ENCODE peak calls at places on chromosomes 5 and 9, in eight cellular contexts. One of them, this sample, is unnamed.

GRCh38 chr9:89471390-89471789 is 26.5 kb downstream of the SEMA4D start:
- DNase-seq in small intestine: no peak
- DNase-seq in IMR-90: no peak
- DNase-seq in heart right ventricle: no peak
- DNase-seq in dorsolateral prefrontal cortex: no peak
- DNase-seq in thyroid gland: no peak
- DNase-seq in neuronal stem cell: no peak
- DNase-seq in adrenal gland: no peak
- DNase-seq in this sample: no peak

GRCh38 chr5:170603578-170604565 is 100.1 kb downstream of the KCNIP1 start:
- DNase-seq in small intestine: peak
- DNase-seq in IMR-90: peak
- DNase-seq in heart right ventricle: peak
- DNase-seq in dorsolateral prefrontal cortex: no peak
- DNase-seq in thyroid gland: peak
- DNase-seq in neuronal stem cell: peak
- DNase-seq in adrenal gland: peak
- DNase-seq in this sample: peak

GRCh38 chr5:108430931-108431608 is 49.2 kb upstream of the FBXL17 start:
- DNase-seq in small intestine: no peak
- DNase-seq in IMR-90: peak
- DNase-seq in heart right ventricle: no peak
- DNase-seq in dorsolateral prefrontal cortex: no peak
- DNase-seq in thyroid gland: no peak
- DNase-seq in neuronal stem cell: no peak
- DNase-seq in adrenal gland: no peak
- DNase-seq in this sample: no peak

GRCh38 chr9:97109194-97109811 is 70.4 kb upstream of the CTSV start:
- DNase-seq in small intestine: peak
- DNase-seq in IMR-90: peak
- DNase-seq in heart right ventricle: peak
- DNase-seq in dorsolateral prefrontal cortex: no peak
- DNase-seq in thyroid gland: peak
- DNase-seq in neuronal stem cell: peak
- DNase-seq in adrenal gland: peak
- DNase-seq in this sample: peak

GRCh38 chr5:61910771-61911170 is 395.2 kb upstream of the KIF2A start:
- DNase-seq in small intestine: no peak
- DNase-seq in IMR-90: no peak
- DNase-seq in heart right ventricle: no peak
- DNase-seq in dorsolateral prefrontal cortex: no peak
- DNase-seq in thyroid gland: no peak
- DNase-seq in neuronal stem cell: no peak
- DNase-seq in adrenal gland: no peak
- DNase-seq in this sample: no peak

GRCh38 chr9:78074385-78075291 is 43.0 kb upstream of the GNAQ start:
- DNase-seq in small intestine: peak
- DNase-seq in IMR-90: no peak
- DNase-seq in heart right ventricle: no peak
- DNase-seq in dorsolateral prefrontal cortex: no peak
- DNase-seq in thyroid gland: no peak
- DNase-seq in neuronal stem cell: no peak
- DNase-seq in adrenal gland: no peak
- DNase-seq in this sample: no peak

GRCh38 chr9:28443461-28443860 is 870.2 kb upstream of the C9orf72 start:
- DNase-seq in small intestine: no peak
- DNase-seq in IMR-90: no peak
- DNase-seq in heart right ventricle: no peak
- DNase-seq in dorsolateral prefrontal cortex: no peak
- DNase-seq in thyroid gland: no peak
- DNase-seq in neuronal stem cell: no peak
- DNase-seq in adrenal gland: no peak
- DNase-seq in this sample: no peak

GRCh38 chr9:37951671-37952579 is 48.0 kb upstream of the SLC25A51 start:
- DNase-seq in small intestine: no peak
- DNase-seq in IMR-90: no peak
- DNase-seq in heart right ventricle: no peak
- DNase-seq in dorsolateral prefrontal cortex: no peak
- DNase-seq in thyroid gland: no peak
- DNase-seq in neuronal stem cell: no peak
- DNase-seq in adrenal gland: peak
- DNase-seq in this sample: no peak

GRCh38 chr9:131651599-131651998 is 88.3 kb downstream of the RAPGEF1 start:
- DNase-seq in small intestine: no peak
- DNase-seq in IMR-90: peak
- DNase-seq in heart right ventricle: no peak
- DNase-seq in dorsolateral prefrontal cortex: no peak
- DNase-seq in thyroid gland: no peak
- DNase-seq in neuronal stem cell: no peak
- DNase-seq in adrenal gland: no peak
- DNase-seq in this sample: no peak

GRCh38 chr9:111597852-111598729 is 1.4 kb downstream of the PTGR1 start:
- DNase-seq in small intestine: peak
- DNase-seq in IMR-90: peak
- DNase-seq in heart right ventricle: peak
- DNase-seq in dorsolateral prefrontal cortex: peak
- DNase-seq in thyroid gland: peak
- DNase-seq in neuronal stem cell: peak
- DNase-seq in adrenal gland: peak
- DNase-seq in this sample: peak

GRCh38 chr5:148374693-148375360 is 8.9 kb upstream of the FBXO38 start:
- DNase-seq in small intestine: peak
- DNase-seq in IMR-90: peak
- DNase-seq in heart right ventricle: no peak
- DNase-seq in dorsolateral prefrontal cortex: no peak
- DNase-seq in thyroid gland: peak
- DNase-seq in neuronal stem cell: peak
- DNase-seq in adrenal gland: peak
- DNase-seq in this sample: peak

GRCh38 chr9:124282442-124283231 is 24.9 kb downstream of the NEK6 start:
- DNase-seq in small intestine: peak
- DNase-seq in IMR-90: peak
- DNase-seq in heart right ventricle: peak
- DNase-seq in dorsolateral prefrontal cortex: no peak
- DNase-seq in thyroid gland: peak
- DNase-seq in neuronal stem cell: no peak
- DNase-seq in adrenal gland: peak
- DNase-seq in this sample: peak

GRCh38 chr9:92671323-92671722 is 1.4 kb upstream of the IPPK start:
- DNase-seq in small intestine: no peak
- DNase-seq in IMR-90: peak
- DNase-seq in heart right ventricle: no peak
- DNase-seq in dorsolateral prefrontal cortex: no peak
- DNase-seq in thyroid gland: peak
- DNase-seq in neuronal stem cell: no peak
- DNase-seq in adrenal gland: peak
- DNase-seq in this sample: peak

GRCh38 chr9:105138306-105138801 is 106.1 kb upstream of the SLC44A1 start:
- DNase-seq in small intestine: no peak
- DNase-seq in IMR-90: no peak
- DNase-seq in heart right ventricle: peak
- DNase-seq in dorsolateral prefrontal cortex: no peak
- DNase-seq in thyroid gland: no peak
- DNase-seq in neuronal stem cell: no peak
- DNase-seq in adrenal gland: no peak
- DNase-seq in this sample: peak

GRCh38 chr9:137186385-137186784 is 2.0 kb downstream of the ANAPC2 start:
- DNase-seq in small intestine: no peak
- DNase-seq in IMR-90: no peak
- DNase-seq in heart right ventricle: no peak
- DNase-seq in dorsolateral prefrontal cortex: no peak
- DNase-seq in thyroid gland: no peak
- DNase-seq in neuronal stem cell: no peak
- DNase-seq in adrenal gland: no peak
- DNase-seq in this sample: no peak

GRCh38 chr5:159224471-159224870 is 15.1 kb upstream of the RNF145 start:
- DNase-seq in small intestine: no peak
- DNase-seq in IMR-90: no peak
- DNase-seq in heart right ventricle: no peak
- DNase-seq in dorsolateral prefrontal cortex: no peak
- DNase-seq in thyroid gland: no peak
- DNase-seq in neuronal stem cell: no peak
- DNase-seq in adrenal gland: no peak
- DNase-seq in this sample: no peak

GRCh38 chr9:101736723-101737122 is 1.7 kb downstream of the GRIN3A start:
- DNase-seq in small intestine: no peak
- DNase-seq in IMR-90: no peak
- DNase-seq in heart right ventricle: peak
- DNase-seq in dorsolateral prefrontal cortex: no peak
- DNase-seq in thyroid gland: no peak
- DNase-seq in neuronal stem cell: peak
- DNase-seq in adrenal gland: no peak
- DNase-seq in this sample: peak

GRCh38 chr9:101739311-101739710 is 864 bp upstream of the GRIN3A start:
- DNase-seq in small intestine: no peak
- DNase-seq in IMR-90: no peak
- DNase-seq in heart right ventricle: no peak
- DNase-seq in dorsolateral prefrontal cortex: no peak
- DNase-seq in thyroid gland: no peak
- DNase-seq in neuronal stem cell: no peak
- DNase-seq in adrenal gland: no peak
- DNase-seq in this sample: no peak

GRCh38 chr9:101737165-101737704 is 1.2 kb downstream of the GRIN3A start:
- DNase-seq in small intestine: no peak
- DNase-seq in IMR-90: no peak
- DNase-seq in heart right ventricle: no peak
- DNase-seq in dorsolateral prefrontal cortex: peak
- DNase-seq in thyroid gland: no peak
- DNase-seq in neuronal stem cell: no peak
- DNase-seq in adrenal gland: no peak
- DNase-seq in this sample: no peak

GRCh38 chr9:101738566-101739183 is at the start of gene GRIN3A:
- DNase-seq in small intestine: peak
- DNase-seq in IMR-90: no peak
- DNase-seq in heart right ventricle: peak
- DNase-seq in dorsolateral prefrontal cortex: peak
- DNase-seq in thyroid gland: no peak
- DNase-seq in neuronal stem cell: peak
- DNase-seq in adrenal gland: no peak
- DNase-seq in this sample: peak

DNA sequence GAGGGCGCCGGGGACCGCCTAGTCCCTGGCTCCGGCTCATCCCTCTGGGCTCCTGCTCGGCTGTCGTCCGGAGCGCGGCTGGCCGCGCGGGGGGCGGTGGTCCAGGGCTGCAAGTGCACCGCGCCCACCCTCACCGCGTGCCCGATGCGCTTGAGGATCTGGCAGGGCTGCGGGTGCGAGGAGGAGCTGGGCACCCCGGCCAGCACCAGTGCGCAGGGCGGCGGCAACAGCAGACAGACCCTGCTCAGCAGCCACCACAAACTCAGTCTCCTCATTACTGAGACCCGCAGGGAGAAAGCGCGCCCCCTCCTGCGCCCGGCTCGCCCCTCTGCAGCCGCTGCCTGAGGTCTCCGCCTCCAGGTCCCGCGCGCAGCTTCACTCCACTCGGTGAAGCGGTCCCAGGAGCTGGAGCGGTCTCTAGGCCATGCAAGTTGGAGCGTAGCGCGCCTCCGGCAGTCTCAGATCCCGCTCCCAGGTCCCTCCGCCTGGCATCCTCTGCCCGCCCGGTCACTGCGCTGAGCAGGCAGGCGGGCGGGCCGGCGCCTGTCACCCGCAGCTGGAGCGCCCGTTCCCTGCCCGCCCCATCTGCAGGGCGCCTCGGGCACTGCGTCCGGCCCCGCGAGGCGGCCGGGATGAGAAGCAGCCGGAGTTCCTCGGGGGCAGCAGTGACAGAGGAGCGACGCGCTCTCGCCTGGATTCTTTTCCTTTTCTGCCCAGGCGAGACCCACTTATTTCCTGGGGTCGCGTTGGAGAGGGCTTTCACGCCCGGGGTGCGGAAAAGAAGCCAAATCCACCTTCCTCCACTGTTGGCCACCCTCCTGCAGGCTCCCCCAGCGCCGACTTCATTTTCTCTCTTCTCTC is 512 bp downstream of the GRIN3A start:
- DNase-seq in small intestine: no peak
- DNase-seq in IMR-90: no peak
- DNase-seq in heart right ventricle: no peak
- DNase-seq in dorsolateral prefrontal cortex: peak
- DNase-seq in thyroid gland: no peak
- DNase-seq in neuronal stem cell: peak
- DNase-seq in adrenal gland: no peak
- DNase-seq in this sample: peak
- H3K4me3 ChIP-seq in small intestine: no peak
- H3K4me3 ChIP-seq in IMR-90: no peak
- H3K4me3 ChIP-seq in heart right ventricle: peak
- H3K4me3 ChIP-seq in dorsolateral prefrontal cortex: peak
- H3K4me3 ChIP-seq in thyroid gland: no peak
- H3K4me3 ChIP-seq in neuronal stem cell: peak
- H3K4me3 ChIP-seq in adrenal gland: no peak
- H3K4me3 ChIP-seq in this sample: peak

GRCh38 chr5:132322266-132322665 is 28.1 kb downstream of the SLC22A4 start:
- DNase-seq in small intestine: no peak
- DNase-seq in IMR-90: no peak
- DNase-seq in heart right ventricle: no peak
- DNase-seq in dorsolateral prefrontal cortex: no peak
- DNase-seq in thyroid gland: no peak
- DNase-seq in neuronal stem cell: peak
- DNase-seq in adrenal gland: no peak
- DNase-seq in this sample: no peak
- H3K4me3 ChIP-seq in small intestine: no peak
- H3K4me3 ChIP-seq in IMR-90: no peak
- H3K4me3 ChIP-seq in heart right ventricle: no peak
- H3K4me3 ChIP-seq in dorsolateral prefrontal cortex: no peak
- H3K4me3 ChIP-seq in thyroid gland: no peak
- H3K4me3 ChIP-seq in neuronal stem cell: peak
- H3K4me3 ChIP-seq in adrenal gland: no peak
- H3K4me3 ChIP-seq in this sample: no peak

GRCh38 chr9:79575560-79575959 is 3.8 kb downstream of the TLE4 start:
- DNase-seq in small intestine: no peak
- DNase-seq in IMR-90: no peak
- DNase-seq in heart right ventricle: no peak
- DNase-seq in dorsolateral prefrontal cortex: no peak
- DNase-seq in thyroid gland: no peak
- DNase-seq in neuronal stem cell: no peak
- DNase-seq in adrenal gland: no peak
- DNase-seq in this sample: no peak
- H3K4me3 ChIP-seq in small intestine: no peak
- H3K4me3 ChIP-seq in IMR-90: no peak
- H3K4me3 ChIP-seq in heart right ventricle: peak
- H3K4me3 ChIP-seq in dorsolateral prefrontal cortex: peak
- H3K4me3 ChIP-seq in thyroid gland: no peak
- H3K4me3 ChIP-seq in neuronal stem cell: no peak
- H3K4me3 ChIP-seq in adrenal gland: no peak
- H3K4me3 ChIP-seq in this sample: no peak

DNA sequence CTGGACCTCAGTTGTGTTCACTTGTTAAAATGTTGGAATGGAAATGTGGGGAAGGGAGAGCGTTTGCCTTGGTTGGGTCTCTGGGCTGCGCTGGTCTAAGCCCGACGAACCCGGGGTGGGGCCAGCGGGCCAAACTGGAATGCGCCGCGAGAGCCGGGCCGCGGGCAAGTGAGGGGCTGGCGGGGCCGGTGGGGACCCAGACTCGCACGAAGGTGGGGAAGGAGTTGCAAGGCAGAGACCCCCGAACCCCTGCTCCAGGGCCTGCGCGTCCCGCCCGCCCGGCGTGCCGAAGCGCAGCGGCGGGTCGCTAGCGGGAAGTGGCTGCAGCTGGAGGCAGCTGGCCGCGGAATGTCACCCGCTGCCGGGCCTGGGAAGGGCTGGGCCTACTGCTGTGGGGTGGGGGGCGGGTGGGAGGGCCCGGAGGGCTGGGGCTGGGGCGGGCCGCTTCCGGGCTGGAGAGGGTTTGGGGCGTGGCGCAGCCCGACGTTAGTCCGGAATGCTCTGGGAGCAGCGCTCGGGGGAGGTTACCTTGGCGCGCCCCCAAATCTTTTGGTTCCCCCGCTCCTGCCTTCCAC is 84.8 kb downstream of the DAB2IP start:
- DNase-seq in small intestine: peak
- DNase-seq in IMR-90: peak
- DNase-seq in heart right ventricle: peak
- DNase-seq in dorsolateral prefrontal cortex: no peak
- DNase-seq in thyroid gland: peak
- DNase-seq in neuronal stem cell: peak
- DNase-seq in adrenal gland: peak
- DNase-seq in this sample: peak
- H3K4me3 ChIP-seq in small intestine: peak
- H3K4me3 ChIP-seq in IMR-90: peak
- H3K4me3 ChIP-seq in heart right ventricle: peak
- H3K4me3 ChIP-seq in dorsolateral prefrontal cortex: peak
- H3K4me3 ChIP-seq in thyroid gland: no peak
- H3K4me3 ChIP-seq in neuronal stem cell: peak
- H3K4me3 ChIP-seq in adrenal gland: no peak
- H3K4me3 ChIP-seq in this sample: peak

This sample was measured in testis.